ENCODE peak calls at places on chromosomes 7 and 10, in six cellular contexts. One of them, this sample, is unnamed.

GRCh38 chr7:35007768-35008167 is 29.5 kb downstream of the DPY19L1 start:
- DNase-seq in amygdala: no peak
- DNase-seq in SW 1271: no peak
- DNase-seq in stromal cell of bone marrow: no peak
- DNase-seq in BJ: no peak
- DNase-seq in iris pigment epithelial cell: no peak
- DNase-seq in this sample: no peak

GRCh38 chr7:28685291-28685659 is 272.9 kb downstream of the TRIL start:
- DNase-seq in amygdala: peak
- DNase-seq in SW 1271: no peak
- DNase-seq in stromal cell of bone marrow: no peak
- DNase-seq in BJ: no peak
- DNase-seq in iris pigment epithelial cell: no peak
- DNase-seq in this sample: no peak

GRCh38 chr7:137828456-137828855 is 18.3 kb downstream of the DGKI start:
- DNase-seq in amygdala: no peak
- DNase-seq in SW 1271: no peak
- DNase-seq in stromal cell of bone marrow: no peak
- DNase-seq in BJ: no peak
- DNase-seq in iris pigment epithelial cell: no peak
- DNase-seq in this sample: no peak

GRCh38 chr10:778626-779330 is 89.3 kb upstream of the DIP2C start:
- DNase-seq in amygdala: no peak
- DNase-seq in SW 1271: no peak
- DNase-seq in stromal cell of bone marrow: no peak
- DNase-seq in BJ: no peak
- DNase-seq in iris pigment epithelial cell: peak
- DNase-seq in this sample: no peak

GRCh38 chr10:121911421-121911697 is 16.5 kb downstream of the ATE1 start:
- DNase-seq in amygdala: no peak
- DNase-seq in SW 1271: no peak
- DNase-seq in stromal cell of bone marrow: no peak
- DNase-seq in BJ: no peak
- DNase-seq in iris pigment epithelial cell: no peak
- DNase-seq in this sample: no peak

GRCh38 chr10:29130190-29130673 is 158.6 kb upstream of the LYZL1 start:
- DNase-seq in amygdala: no peak
- DNase-seq in SW 1271: no peak
- DNase-seq in stromal cell of bone marrow: no peak
- DNase-seq in BJ: no peak
- DNase-seq in iris pigment epithelial cell: peak
- DNase-seq in this sample: peak

GRCh38 chr10:2914741-2915140 is 152.6 kb upstream of the PFKP start:
- DNase-seq in amygdala: no peak
- DNase-seq in SW 1271: no peak
- DNase-seq in stromal cell of bone marrow: no peak
- DNase-seq in BJ: no peak
- DNase-seq in iris pigment epithelial cell: no peak
- DNase-seq in this sample: no peak

GRCh38 chr7:71829499-71829898 is 582.6 kb downstream of the CALN1 start:
- DNase-seq in amygdala: no peak
- DNase-seq in SW 1271: no peak
- DNase-seq in stromal cell of bone marrow: no peak
- DNase-seq in BJ: no peak
- DNase-seq in iris pigment epithelial cell: no peak
- DNase-seq in this sample: peak

GRCh38 chr7:128275651-128276050 is 34.6 kb downstream of the LEP start:
- DNase-seq in amygdala: no peak
- DNase-seq in SW 1271: no peak
- DNase-seq in stromal cell of bone marrow: no peak
- DNase-seq in BJ: no peak
- DNase-seq in iris pigment epithelial cell: no peak
- DNase-seq in this sample: no peak

GRCh38 chr10:93189959-93190358 is 116.3 kb downstream of the CYP26A1 start:
- DNase-seq in amygdala: no peak
- DNase-seq in SW 1271: no peak
- DNase-seq in stromal cell of bone marrow: no peak
- DNase-seq in BJ: no peak
- DNase-seq in iris pigment epithelial cell: no peak
- DNase-seq in this sample: no peak

GRCh38 chr10:68560201-68560915 is at the start of gene TET1:
- DNase-seq in amygdala: no peak
- DNase-seq in SW 1271: no peak
- DNase-seq in stromal cell of bone marrow: no peak
- DNase-seq in BJ: no peak
- DNase-seq in iris pigment epithelial cell: no peak
- DNase-seq in this sample: peak

GRCh38 chr10:14652067-14652466 is 122.6 kb downstream of the FAM107B start:
- DNase-seq in amygdala: no peak
- DNase-seq in SW 1271: no peak
- DNase-seq in stromal cell of bone marrow: no peak
- DNase-seq in BJ: no peak
- DNase-seq in iris pigment epithelial cell: no peak
- DNase-seq in this sample: no peak

GRCh38 chr10:119786117-119786769 is 60.4 kb downstream of the INPP5F start:
- DNase-seq in amygdala: no peak
- DNase-seq in SW 1271: no peak
- DNase-seq in stromal cell of bone marrow: no peak
- DNase-seq in BJ: no peak
- DNase-seq in iris pigment epithelial cell: peak
- DNase-seq in this sample: no peak

GRCh38 chr10:99539820-99540219 is 7.1 kb downstream of the NKX2-3 start:
- DNase-seq in amygdala: no peak
- DNase-seq in SW 1271: no peak
- DNase-seq in stromal cell of bone marrow: no peak
- DNase-seq in BJ: no peak
- DNase-seq in iris pigment epithelial cell: no peak
- DNase-seq in this sample: no peak

GRCh38 chr10:118958984-118959916 is 70.3 kb upstream of the NANOS1 start:
- DNase-seq in amygdala: no peak
- DNase-seq in SW 1271: no peak
- DNase-seq in stromal cell of bone marrow: peak
- DNase-seq in BJ: peak
- DNase-seq in iris pigment epithelial cell: peak
- DNase-seq in this sample: no peak

GRCh38 chr7:34162676-34163075 is 257.3 kb downstream of the BMPER start:
- DNase-seq in amygdala: no peak
- DNase-seq in SW 1271: no peak
- DNase-seq in stromal cell of bone marrow: no peak
- DNase-seq in BJ: no peak
- DNase-seq in iris pigment epithelial cell: no peak
- DNase-seq in this sample: no peak

GRCh38 chr10:132154931-132155330 is 31.8 kb upstream of the DPYSL4 start:
- DNase-seq in amygdala: no peak
- DNase-seq in SW 1271: no peak
- DNase-seq in stromal cell of bone marrow: no peak
- DNase-seq in BJ: no peak
- DNase-seq in iris pigment epithelial cell: no peak
- DNase-seq in this sample: no peak

GRCh38 chr7:25951414-25952276 is 200.4 kb upstream of the NFE2L3 start:
- DNase-seq in amygdala: no peak
- DNase-seq in SW 1271: no peak
- DNase-seq in stromal cell of bone marrow: no peak
- DNase-seq in BJ: no peak
- DNase-seq in iris pigment epithelial cell: no peak
- DNase-seq in this sample: peak

GRCh38 chr10:91590142-91590903 is 42.5 kb downstream of the PPP1R3C start:
- DNase-seq in amygdala: no peak
- DNase-seq in SW 1271: no peak
- DNase-seq in stromal cell of bone marrow: peak
- DNase-seq in BJ: peak
- DNase-seq in iris pigment epithelial cell: peak
- DNase-seq in this sample: no peak

GRCh38 chr10:110013615-110014293 is 6.0 kb downstream of the ADD3 start:
- DNase-seq in amygdala: no peak
- DNase-seq in SW 1271: no peak
- DNase-seq in stromal cell of bone marrow: no peak
- DNase-seq in BJ: no peak
- DNase-seq in iris pigment epithelial cell: no peak
- DNase-seq in this sample: no peak

GRCh38 chr10:114632869-114633715 is 25.0 kb downstream of the ABLIM1 start:
- DNase-seq in amygdala: no peak
- DNase-seq in SW 1271: no peak
- DNase-seq in stromal cell of bone marrow: peak
- DNase-seq in BJ: peak
- DNase-seq in iris pigment epithelial cell: peak
- DNase-seq in this sample: no peak

GRCh38 chr10:117162093-117163021 is 24.3 kb upstream of the VAX1 start:
- DNase-seq in amygdala: no peak
- DNase-seq in SW 1271: no peak
- DNase-seq in stromal cell of bone marrow: no peak
- DNase-seq in BJ: no peak
- DNase-seq in iris pigment epithelial cell: no peak
- DNase-seq in this sample: no peak